ENCODE peak calls at places on chromosomes 1 and 21, in eight cellular contexts. Z, G, V, W, N, Y, H and B are unnamed samples.

GRCh38 chr1:225919906-225920305 is 4.1 kb downstream of the PYCR2 start:
- DNase-seq in Z (peak), G (no peak), V (no peak), W (peak), N (no peak), Y (peak), H (peak), B (no peak)

GRCh38 chr1:204513117-204513716 is 3.0 kb upstream of the MDM4 start:
- DNase-seq in Z (no peak), G (no peak), V (no peak), W (no peak), N (no peak), Y (no peak), H (no peak), B (no peak)

GRCh38 chr1:4047666-4048065 is 147.6 kb upstream of the C1orf174 start:
- DNase-seq in Z (no peak), G (no peak), V (no peak), W (no peak), N (no peak), Y (no peak), H (no peak), B (no peak)

GRCh38 chr21:42214921-42215320 is 4.0 kb upstream of the ABCG1 start:
- DNase-seq in Z (no peak), G (no peak), V (no peak), W (no peak), N (no peak), Y (no peak), H (no peak), B (no peak)

GRCh38 chr1:53524428-53525400 is 65.5 kb downstream of the DMRTB1 start:
- DNase-seq in Z (no peak), G (no peak), V (no peak), W (no peak), N (peak), Y (no peak), H (no peak), B (no peak)

GRCh38 chr1:52413410-52414104 is 9.2 kb downstream of the PRPF38A start:
- DNase-seq in Z (no peak), G (peak), V (no peak), W (peak), N (no peak), Y (no peak), H (no peak), B (no peak)

GRCh38 chr21:42596657-42597056 is 56.8 kb upstream of the PDE9A start:
- DNase-seq in Z (peak), G (no peak), V (no peak), W (no peak), N (no peak), Y (no peak), H (no peak), B (no peak)

GRCh38 chr1:65059930-65060538 is 88.0 kb upstream of the AK4 start:
- DNase-seq in Z (no peak), G (no peak), V (no peak), W (peak), N (no peak), Y (no peak), H (no peak), B (no peak)

GRCh38 chr1:25057188-25057587 is 127.1 kb upstream of the RUNX3 start:
- DNase-seq in Z (no peak), G (no peak), V (no peak), W (no peak), N (no peak), Y (no peak), H (no peak), B (no peak)

GRCh38 chr1:74584185-74584584 is 71.8 kb upstream of the LRRC53 start:
- DNase-seq in Z (no peak), G (no peak), V (no peak), W (peak), N (no peak), Y (no peak), H (no peak), B (no peak)

GRCh38 chr1:118206966-118207365 is 21.9 kb upstream of the SPAG17 start:
- DNase-seq in Z (no peak), G (no peak), V (no peak), W (no peak), N (no peak), Y (no peak), H (no peak), B (no peak)

GRCh38 chr1:88935522-88936222 is 44.3 kb upstream of the GTF2B start:
- DNase-seq in Z (no peak), G (no peak), V (no peak), W (peak), N (no peak), Y (no peak), H (no peak), B (no peak)

GRCh38 chr21:9008636-9009035 is 1512.7 kb upstream of the TPTE start:
- DNase-seq in Z (no peak), G (no peak), V (no peak), W (no peak), N (no peak), Y (no peak), H (no peak), B (no peak)

GRCh38 chr1:21703318-21703963 is 34.3 kb upstream of the RAP1GAP start:
- DNase-seq in Z (no peak), G (no peak), V (peak), W (peak), N (no peak), Y (no peak), H (no peak), B (no peak)

GRCh38 chr1:100896481-100896982 is 642 bp downstream of the SLC30A7 start:
- DNase-seq in Z (peak), G (peak), V (peak), W (peak), N (no peak), Y (no peak), H (peak), B (no peak)

GRCh38 chr1:21342961-21343838 is 52.9 kb upstream of the ECE1 start:
- DNase-seq in Z (no peak), G (no peak), V (no peak), W (no peak), N (no peak), Y (no peak), H (peak), B (no peak)

GRCh38 chr21:21101911-21102310 is 103.7 kb downstream of the NCAM2 start:
- DNase-seq in Z (peak), G (no peak), V (peak), W (peak), N (no peak), Y (no peak), H (no peak), B (no peak)

GRCh38 chr1:113146242-113147072 is 73.5 kb downstream of the LRIG2 start:
- DNase-seq in Z (no peak), G (no peak), V (peak), W (peak), N (no peak), Y (no peak), H (no peak), B (no peak)

GRCh38 chr1:23909412-23909811 is 3.8 kb downstream of the CNR2 start:
- DNase-seq in Z (no peak), G (no peak), V (no peak), W (no peak), N (no peak), Y (no peak), H (no peak), B (no peak)

GRCh38 chr1:153364181-153364580 is 6.5 kb downstream of the S100A9 start:
- DNase-seq in Z (no peak), G (peak), V (no peak), W (no peak), N (no peak), Y (no peak), H (no peak), B (no peak)

GRCh38 chr1:24387636-24388035 is 25.9 kb downstream of the STPG1 start:
- DNase-seq in Z (no peak), G (peak), V (no peak), W (no peak), N (no peak), Y (no peak), H (no peak), B (no peak)

GRCh38 chr1:114167226-114167625 is 13.6 kb upstream of the SYT6 start:
- DNase-seq in Z (no peak), G (no peak), V (no peak), W (no peak), N (no peak), Y (no peak), H (no peak), B (no peak)

GRCh38 chr1:206878456-206878855 is 13.0 kb downstream of the IL20 start:
- DNase-seq in Z (no peak), G (no peak), V (no peak), W (no peak), N (no peak), Y (no peak), H (no peak), B (no peak)

GRCh38 chr1:154962795-154963330 is 1.3 kb upstream of the PYGO2 start:
- DNase-seq in Z (no peak), G (no peak), V (no peak), W (no peak), N (no peak), Y (no peak), H (no peak), B (no peak)

GRCh38 chr1:30316056-30316455 is 407.3 kb downstream of the MATN1 start:
- DNase-seq in Z (no peak), G (no peak), V (no peak), W (no peak), N (no peak), Y (no peak), H (no peak), B (no peak)

GRCh38 chr21:43278359-43278758 is 109.6 kb downstream of the CRYAA start:
- DNase-seq in Z (peak), G (no peak), V (no peak), W (no peak), N (no peak), Y (no peak), H (no peak), B (no peak)

GRCh38 chr1:44333373-44333772 is 21.7 kb downstream of the ERI3 start:
- DNase-seq in Z (no peak), G (no peak), V (no peak), W (no peak), N (no peak), Y (no peak), H (no peak), B (no peak)

GRCh38 chr1:71049951-71050598 is 2.5 kb upstream of the PTGER3 start:
- DNase-seq in Z (no peak), G (peak), V (peak), W (peak), N (no peak), Y (no peak), H (no peak), B (no peak)

GRCh38 chr1:175200626-175201025 is 8.1 kb upstream of the KIAA0040 start:
- DNase-seq in Z (no peak), G (no peak), V (no peak), W (no peak), N (no peak), Y (no peak), H (no peak), B (no peak)

GRCh38 chr1:153447498-153448170 is 12.8 kb downstream of the S100A7 start:
- DNase-seq in Z (no peak), G (no peak), V (peak), W (peak), N (no peak), Y (no peak), H (no peak), B (no peak)

GRCh38 chr1:156656779-156657160 is 14.9 kb downstream of the BCAN start:
- DNase-seq in Z (no peak), G (no peak), V (no peak), W (no peak), N (peak), Y (no peak), H (peak), B (no peak)

GRCh38 chr1:222829868-222830267 is 15.0 kb downstream of the DISP1 start:
- DNase-seq in Z (no peak), G (no peak), V (no peak), W (peak), N (no peak), Y (no peak), H (no peak), B (no peak)

GRCh38 chr1:218969021-218969420 is 204.7 kb upstream of the LYPLAL1 start:
- DNase-seq in Z (no peak), G (no peak), V (no peak), W (no peak), N (no peak), Y (no peak), H (no peak), B (no peak)

GRCh38 chr1:95496307-95496706 is 262.3 kb downstream of the RWDD3 start:
- DNase-seq in Z (no peak), G (no peak), V (no peak), W (no peak), N (no peak), Y (no peak), H (no peak), B (no peak)
- H3K27ac ChIP-seq in Z (no peak), G (no peak), V (no peak), W (no peak), N (no peak), Y (no peak), H (no peak), B (no peak)

DNA sequence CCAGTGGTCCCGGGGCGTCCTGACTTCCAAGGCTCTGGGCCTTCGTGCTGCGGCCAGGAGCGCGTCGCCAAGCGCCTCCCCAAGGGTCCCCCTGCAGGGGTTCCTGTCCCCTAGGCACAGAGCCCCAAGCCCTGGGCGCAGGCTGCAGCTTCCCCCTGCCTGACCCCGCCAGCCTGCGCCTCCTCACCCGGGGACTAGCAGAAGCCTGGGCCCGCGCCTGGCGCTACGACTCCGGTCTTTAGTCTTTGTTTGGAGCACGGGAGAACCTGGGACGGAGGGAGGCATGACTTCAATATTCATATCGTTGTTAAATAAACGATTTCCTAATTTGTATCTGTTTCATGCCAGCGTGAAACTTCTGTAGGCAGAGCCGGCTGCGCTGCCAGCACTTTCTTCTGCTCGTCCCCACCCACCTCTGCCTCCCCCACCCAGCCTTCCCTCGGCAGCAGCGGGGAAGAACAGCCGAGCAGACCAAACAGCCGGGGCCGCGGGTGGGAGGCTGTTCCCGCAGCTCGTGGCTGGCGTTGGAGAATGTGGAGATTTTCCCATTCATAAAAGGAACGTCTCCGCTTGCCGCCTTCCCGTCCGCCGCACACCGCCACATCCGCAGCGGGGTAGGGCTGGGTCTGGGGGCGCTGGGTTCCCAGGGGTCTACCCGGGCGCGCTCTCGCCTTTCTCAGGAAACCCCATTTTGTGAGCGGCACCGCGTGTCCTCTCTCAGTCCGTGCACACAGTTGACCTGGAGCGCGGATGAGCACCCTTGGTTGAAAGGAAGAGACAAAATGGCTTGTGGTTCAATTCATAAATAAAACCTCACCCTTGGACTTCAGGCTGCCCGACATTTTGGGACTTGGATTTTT is 777 bp upstream of the TRIM67 start:
- DNase-seq in Z (no peak), G (no peak), V (no peak), W (no peak), N (no peak), Y (no peak), H (no peak), B (no peak)
- H3K4me3 ChIP-seq in Z (no peak), G (no peak), V (peak), W (no peak), N (no peak), Y (peak), H (no peak), B (peak)

GRCh38 chr1:233172201-233172600 is 123.3 kb downstream of the PCNX2 start:
- DNase-seq in Z (no peak), G (no peak), V (peak), W (peak), N (no peak), Y (no peak), H (no peak), B (no peak)
- TF ChIP-seq CTCF in Z (peak), G (no peak), V (peak), W (peak), N (no peak), Y (no peak), H (no peak), B (no peak)

GRCh38 chr1:68359045-68359444 is 90.7 kb downstream of the RPE65 start:
- DNase-seq in Z (no peak), G (no peak), V (no peak), W (peak), N (no peak), Y (no peak), H (no peak), B (no peak)
- H3K27ac ChIP-seq in Z (no peak), G (no peak), V (no peak), W (no peak), N (no peak), Y (no peak), H (no peak), B (peak)

DNA sequence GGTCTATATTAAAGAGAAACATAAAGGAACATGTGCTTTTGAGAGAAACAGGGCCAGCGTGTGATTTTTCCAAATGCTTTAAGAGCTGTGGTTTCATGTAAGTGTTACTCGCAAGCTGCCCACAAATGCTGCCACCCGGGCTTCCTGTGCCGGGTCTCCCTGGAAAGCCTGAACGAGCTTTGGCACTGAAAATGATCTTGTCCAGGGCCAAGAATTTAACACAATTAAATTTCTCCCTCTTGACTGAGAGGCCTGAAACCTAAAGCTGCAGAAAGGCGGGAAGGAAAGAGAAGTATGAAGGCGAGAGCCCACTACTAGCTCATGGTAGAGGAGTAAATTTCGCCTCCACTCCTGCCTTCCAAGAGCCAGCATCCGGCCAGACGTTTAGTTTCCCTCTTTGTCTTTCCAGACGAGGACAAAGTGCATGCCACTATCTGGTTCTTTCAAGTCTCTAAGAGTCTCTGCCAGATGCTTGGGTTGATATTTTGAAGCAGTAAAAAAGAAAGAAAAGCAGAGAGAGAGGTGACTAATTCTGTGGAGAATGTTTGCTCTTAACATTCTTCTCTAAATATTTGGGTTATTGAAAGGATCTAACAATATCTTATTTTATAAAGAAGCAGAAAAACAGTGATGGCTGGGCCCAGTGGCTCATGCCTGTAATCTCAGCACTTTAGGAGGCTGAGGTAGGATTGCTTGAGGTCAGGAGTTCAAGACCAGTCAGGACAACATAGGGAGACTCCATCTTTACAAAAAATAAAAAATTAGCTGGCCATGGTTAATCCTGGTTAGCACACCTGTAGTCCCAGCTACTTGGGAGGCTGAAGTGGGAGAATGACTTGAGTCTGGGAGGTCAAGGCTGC is 100.0 kb upstream of the HNRNPU start:
- DNase-seq in Z (peak), G (peak), V (peak), W (peak), N (no peak), Y (no peak), H (no peak), B (no peak)
- H3K4me3 ChIP-seq in Z (no peak), G (no peak), V (no peak), W (peak), N (no peak), Y (peak), H (peak), B (peak)

GRCh38 chr21:10425856-10426255 is 95.5 kb upstream of the TPTE start:
- DNase-seq in Z (no peak), G (no peak), V (no peak), W (no peak), N (no peak), Y (no peak), H (no peak), B (no peak)
- TF ChIP-seq CTCF in Z (no peak), G (no peak), V (no peak), W (no peak), N (no peak), Y (no peak), H (no peak), B (no peak)

DNA sequence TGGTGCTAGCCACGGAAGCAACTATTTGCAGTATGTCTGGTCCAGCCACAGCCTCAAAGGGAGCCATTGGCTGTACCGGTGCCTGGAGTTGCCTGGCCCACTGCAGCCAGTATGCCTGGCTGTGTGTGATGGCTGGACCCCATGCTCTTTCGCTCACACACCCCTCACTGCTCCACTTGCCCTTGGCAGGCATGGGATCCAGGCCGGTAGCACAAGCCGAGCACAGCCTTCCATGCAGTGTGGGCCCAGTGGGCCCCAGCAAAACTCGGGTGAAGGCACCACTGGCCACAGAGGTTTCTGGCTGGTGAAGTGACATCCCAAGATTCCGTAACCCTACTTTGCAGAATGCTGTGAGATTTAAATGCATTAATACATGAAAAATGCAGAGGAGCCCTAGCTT is 665.8 kb downstream of the PLPP3 start:
- DNase-seq in Z (no peak), G (no peak), V (no peak), W (no peak), N (no peak), Y (no peak), H (no peak), B (no peak)
- H3K27ac ChIP-seq in Z (no peak), G (no peak), V (no peak), W (no peak), N (no peak), Y (no peak), H (no peak), B (no peak)

GRCh38 chr1:99264201-99265021 is at the start of gene PLPPR4:
- DNase-seq in Z (no peak), G (peak), V (peak), W (peak), N (peak), Y (no peak), H (peak), B (no peak)
- H3K4me3 ChIP-seq in Z (peak), G (peak), V (peak), W (peak), N (peak), Y (peak), H (peak), B (peak)

GRCh38 chr1:54575161-54575560 is 27.1 kb downstream of the ACOT11 start:
- DNase-seq in Z (no peak), G (no peak), V (no peak), W (no peak), N (no peak), Y (no peak), H (no peak), B (no peak)
- TF ChIP-seq CTCF in Z (no peak), G (no peak), V (peak), W (no peak), N (no peak), Y (no peak), H (no peak), B (no peak)